ENCODE peak calls at places on chromosome 1, in nine cellular contexts. T is ascending aorta, B is transverse colon, C is Peyer's patch, D is left lung, V is upper lobe of left lung, J is IMR-90, U is tibial artery, R is AG04450. Z is an unnamed sample.

GRCh38 chr1:42469727-42470126 is 6.6 kb downstream of the CCDC30 start:
- DNase-seq in T (no peak), B (no peak), C (no peak), D (no peak), V (no peak), J (no peak), U (no peak), R (no peak), Z (no peak)

GRCh38 chr1:225695578-225696332 is 42.8 kb upstream of the ENAH start:
- DNase-seq in T (peak; percentile 63), B (no peak), C (no peak), D (no peak), V (no peak), J (peak; percentile 38), U (no peak), R (no peak), Z (peak; percentile 66)

GRCh38 chr1:18955442-18956188 is 861 bp downstream of the IFFO2 start:
- DNase-seq in T (peak; percentile 75), B (peak; percentile 57), C (peak; percentile 75), D (peak; percentile 86), V (peak; percentile 50), J (no peak), U (no peak), R (no peak), Z (peak; percentile 43)

GRCh38 chr1:223062177-223062576 is 80.9 kb downstream of the TLR5 start:
- DNase-seq in T (no peak), B (no peak), C (no peak), D (no peak), V (no peak), J (no peak), U (no peak), R (no peak), Z (no peak)

GRCh38 chr1:97805093-97805492 is 115.7 kb downstream of the DPYD start:
- DNase-seq in T (no peak), B (no peak), C (no peak), D (no peak), V (no peak), J (no peak), U (no peak), R (no peak), Z (no peak)

GRCh38 chr1:156970017-156970416 is 49.6 kb downstream of the LRRC71 start:
- DNase-seq in T (no peak), B (no peak), C (no peak), D (no peak), V (no peak), J (peak; percentile 4), U (no peak), R (no peak), Z (no peak)

GRCh38 chr1:114671011-114671938 is 1.4 kb upstream of the DENND2C start:
- DNase-seq in T (no peak), B (no peak), C (no peak), D (no peak), V (no peak), J (peak; percentile 32), U (no peak), R (no peak), Z (no peak)

GRCh38 chr1:50308883-50309282 is 114.4 kb downstream of the DMRTA2 start:
- DNase-seq in T (no peak), B (no peak), C (no peak), D (no peak), V (peak; percentile 23), J (peak; percentile 17), U (no peak), R (no peak), Z (no peak)

GRCh38 chr1:192489748-192490147 is 85.8 kb upstream of the RGS1 start:
- DNase-seq in T (peak; percentile 80), B (peak; percentile 41), C (peak; percentile 61), D (no peak), V (peak; percentile 49), J (peak; percentile 95), U (peak; percentile 70), R (peak; percentile 74), Z (peak; percentile 33)

GRCh38 chr1:228668553-228669400 is 66.5 kb upstream of the RHOU start:
- DNase-seq in T (peak; percentile 91), B (no peak), C (no peak), D (no peak), V (no peak), J (peak; percentile 42), U (peak; percentile 64), R (no peak), Z (no peak)

GRCh38 chr1:26550946-26551345 is 21.4 kb downstream of the RPS6KA1 start:
- DNase-seq in T (no peak), B (no peak), C (no peak), D (no peak), V (no peak), J (no peak), U (no peak), R (no peak), Z (no peak)

GRCh38 chr1:247482747-247483146 is 24.8 kb upstream of the OR2B11 start:
- DNase-seq in T (no peak), B (no peak), C (no peak), D (no peak), V (no peak), J (no peak), U (no peak), R (no peak), Z (no peak)

GRCh38 chr1:174017231-174017970 is 4.8 kb downstream of the RC3H1 start:
- DNase-seq in T (no peak), B (no peak), C (no peak), D (no peak), V (no peak), J (peak; percentile 35), U (no peak), R (no peak), Z (no peak)

GRCh38 chr1:170273556-170274501 is 128.1 kb downstream of the NTMT2 start:
- DNase-seq in T (no peak), B (no peak), C (no peak), D (no peak), V (no peak), J (no peak), U (peak; percentile 69), R (no peak), Z (no peak)

GRCh38 chr1:6171546-6172124 is 8.5 kb downstream of the CHD5 start:
- DNase-seq in T (no peak), B (no peak), C (no peak), D (no peak), V (no peak), J (no peak), U (no peak), R (no peak), Z (no peak)

GRCh38 chr1:75722966-75723365 is 1.5 kb upstream of the ACADM start:
- DNase-seq in T (no peak), B (no peak), C (no peak), D (no peak), V (no peak), J (no peak), U (no peak), R (no peak), Z (no peak)

GRCh38 chr1:48221657-48222056 is 859 bp upstream of the SLC5A9 start:
- DNase-seq in T (no peak), B (no peak), C (no peak), D (no peak), V (no peak), J (no peak), U (no peak), R (no peak), Z (no peak)

GRCh38 chr1:9690440-9691107 is 39.0 kb downstream of the PIK3CD start:
- DNase-seq in T (no peak), B (no peak), C (no peak), D (peak; percentile 32), V (no peak), J (no peak), U (no peak), R (no peak), Z (no peak)
- H3K4me3 ChIP-seq in T (peak overlapping the region; percentile 97), B (peak overlapping the region; percentile 81), C (peak overlapping the region; percentile 86), D (no peak overlapping the region), V (peak overlapping the region; percentile 85), J (peak overlapping the region; percentile 50), U (peak overlapping the region; percentile 97), R (peak overlapping the region; percentile 75), Z (peak overlapping the region; percentile 76)

DNA sequence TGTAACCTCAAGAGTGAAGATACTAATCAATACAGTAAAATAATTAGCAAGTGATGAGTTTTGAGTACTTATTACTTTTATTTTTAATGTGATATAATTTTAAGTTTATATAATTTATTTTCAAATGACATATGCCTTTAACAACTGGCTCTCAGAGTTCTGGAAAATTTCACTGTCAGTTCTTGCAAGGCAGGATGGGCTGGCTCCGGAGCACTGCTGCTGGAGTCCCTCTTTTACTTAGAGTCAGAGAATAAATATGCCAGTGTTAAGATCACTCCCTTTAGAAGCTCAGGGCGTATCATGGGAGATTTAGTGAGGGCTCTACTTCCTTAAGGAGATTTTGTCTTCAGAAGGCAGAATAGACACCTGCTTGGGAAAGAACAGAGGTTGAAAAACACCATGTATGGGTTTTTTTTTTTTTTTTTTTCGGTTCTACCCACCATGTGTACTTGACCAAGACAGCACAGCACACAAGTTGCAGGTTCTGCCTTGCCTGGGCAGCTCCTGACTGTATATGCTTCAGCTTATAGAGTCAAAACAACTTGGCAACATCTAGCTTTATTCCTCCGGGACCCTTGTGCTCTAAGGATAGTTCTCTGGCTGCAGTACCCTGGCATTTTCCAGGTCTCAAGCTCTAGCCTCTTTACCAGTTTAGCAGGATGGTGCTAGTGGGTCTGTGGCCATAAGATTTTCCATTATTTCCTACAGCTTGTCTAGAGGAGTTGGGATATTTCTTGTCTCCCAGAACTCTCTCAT is 29.7 kb upstream of the FMOD start:
- DNase-seq in T (no peak), B (no peak), C (no peak), D (no peak), V (no peak), J (no peak), U (no peak), R (no peak), Z (no peak)
- TF ChIP-seq CTCF in T (no peak), B (no peak), C (no peak), D (no peak), V (no peak), J (no peak), U (no peak), R (no peak), Z (no peak)

DNA sequence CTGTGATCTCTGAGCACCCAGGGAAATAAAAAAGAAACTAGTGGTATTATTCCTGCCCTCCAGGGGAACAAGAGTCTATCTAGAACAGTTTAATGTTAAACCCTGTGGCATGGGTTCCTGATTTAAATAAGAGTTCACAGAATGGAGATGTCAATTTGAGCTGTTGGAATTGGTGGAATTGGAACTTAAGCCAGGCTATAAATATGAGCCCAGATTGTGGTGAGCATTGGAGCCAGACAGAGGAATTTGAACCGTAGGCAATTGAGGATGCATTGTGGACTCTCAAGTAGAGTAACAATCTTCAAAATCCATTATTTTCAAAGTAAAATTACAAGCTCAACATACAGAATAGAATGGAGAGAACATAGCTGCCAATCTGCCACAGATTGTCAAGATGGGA is 98.2 kb downstream of the NEK7 start:
- DNase-seq in T (no peak), B (no peak), C (no peak), D (no peak), V (no peak), J (no peak), U (no peak), R (no peak), Z (no peak)
- H3K27ac ChIP-seq in T (no peak overlapping the region), B (no peak overlapping the region), C (no peak overlapping the region), D (no peak overlapping the region), V (no peak overlapping the region), J (no peak overlapping the region), U (no peak overlapping the region), R (no peak overlapping the region), Z (no peak overlapping the region)

DNA sequence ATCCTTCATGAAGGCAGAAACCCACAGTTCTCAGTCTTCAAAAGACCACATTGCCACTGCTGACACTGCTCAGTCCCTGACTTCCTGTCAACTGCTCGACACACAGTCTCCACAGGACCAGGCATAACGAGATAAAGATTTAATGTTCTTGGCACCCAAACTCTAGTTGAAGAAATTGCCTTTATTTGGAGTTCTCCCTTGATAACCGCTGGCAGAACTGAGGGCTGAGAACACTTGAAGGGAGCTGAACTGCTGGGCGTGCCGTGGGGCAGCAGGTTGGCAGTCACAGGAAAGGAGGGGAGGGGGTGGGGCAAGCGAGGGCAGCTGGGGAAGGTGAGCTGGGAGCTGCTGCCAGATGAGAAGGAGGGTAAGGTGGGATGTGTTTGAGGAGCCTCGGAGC is 15.9 kb downstream of the HENMT1 start:
- DNase-seq in T (no peak), B (peak; percentile 68), C (peak; percentile 66), D (peak; percentile 72), V (peak; percentile 48), J (no peak), U (no peak), R (no peak), Z (no peak)
- H3K4me3 ChIP-seq in T (no peak overlapping the region), B (no peak overlapping the region), C (no peak overlapping the region), D (no peak overlapping the region), V (no peak overlapping the region), J (no peak overlapping the region), U (no peak overlapping the region), R (no peak overlapping the region), Z (no peak overlapping the region)

Z was measured in prostate gland.